ENCODE peak calls at places on chromosomes 5 and 9, in five cellular contexts. X is cardiac fibroblast; M is RWPE1; C is WERI-Rb-1; J is naive thymus-derived CD8-positive, alpha-beta T cell. R is an unnamed sample.

GRCh38 chr9:106976772-106977171 is 113.8 kb downstream of the ZNF462 start:
- DNase-seq in J (no peak), C (peak; percentile 78), M (no peak), X (no peak), R (no peak)

GRCh38 chr5:2748841-2749513 is 2.5 kb downstream of the IRX2 start:
- DNase-seq in M (no peak), X (no peak), C (peak; percentile 13), J (no peak), R (no peak)

GRCh38 chr5:12292610-12293204 is 388.5 kb upstream of the CTNND2 start:
- DNase-seq in J (no peak), C (peak; percentile 23), X (peak; percentile 9), M (no peak), R (no peak)

GRCh38 chr5:128081111-128081865 is 2.3 kb upstream of the SLC12A2 start:
- DNase-seq in J (no peak), C (no peak), M (peak; percentile 45), X (peak; percentile 33), R (no peak)

GRCh38 chr5:67773439-67773988 is 442.0 kb upstream of the PIK3R1 start:
- DNase-seq in X (peak; percentile 67), J (no peak), C (no peak), M (peak; percentile 24), R (no peak)

GRCh38 chr5:143554194-143554717 is 150.8 kb upstream of the NR3C1 start:
- DNase-seq in M (peak; percentile 69), X (peak; percentile 98), C (no peak), J (no peak), R (peak; percentile 49)

GRCh38 chr5:15376803-15377202 is 123.2 kb upstream of the FBXL7 start:
- DNase-seq in X (peak; percentile 49), J (no peak), C (no peak), M (no peak), R (no peak)

GRCh38 chr9:36289836-36290435 is 31.7 kb upstream of the GNE start:
- DNase-seq in C (no peak), J (no peak), X (no peak), M (no peak), R (no peak)

GRCh38 chr5:149724130-149724850 is 5.8 kb upstream of the PPARGC1B start:
- DNase-seq in C (no peak), X (no peak), J (no peak), M (no peak), R (no peak)

GRCh38 chr9:137716694-137717287 is 98.0 kb downstream of the EHMT1 start:
- DNase-seq in X (no peak), C (no peak), J (no peak), M (no peak), R (no peak)

GRCh38 chr5:9316041-9316440 is 229.8 kb downstream of the SEMA5A start:
- DNase-seq in J (no peak), M (no peak), X (no peak), C (no peak), R (no peak)

GRCh38 chr5:158205992-158206391 is 347.0 kb upstream of the CLINT1 start:
- DNase-seq in X (no peak), J (no peak), M (no peak), C (no peak), R (no peak)

GRCh38 chr5:127227881-127228280 is 62.7 kb upstream of the MEGF10 start:
- DNase-seq in M (peak; percentile 27), X (peak; percentile 47), J (no peak), C (no peak), R (no peak)

GRCh38 chr5:19058216-19058615 is 929.8 kb downstream of the CDH18 start:
- DNase-seq in C (no peak), M (no peak), J (no peak), X (no peak), R (no peak)

GRCh38 chr5:39699164-39699563 is 274.4 kb upstream of the DAB2 start:
- DNase-seq in X (no peak), J (no peak), M (no peak), C (no peak), R (no peak)

GRCh38 chr5:42949348-42950090 is 90.6 kb downstream of the ANXA2R start:
- DNase-seq in X (peak; percentile 81), C (peak; percentile 14), J (peak; percentile 49), M (no peak), R (peak; percentile 37)

GRCh38 chr5:4226565-4226964 is 630.9 kb downstream of the IRX1 start:
- DNase-seq in X (no peak), M (no peak), J (no peak), C (no peak), R (no peak)

GRCh38 chr5:52024363-52024762 is 641.1 kb downstream of the ISL1 start:
- DNase-seq in M (no peak), C (no peak), X (no peak), J (no peak), R (no peak)

GRCh38 chr5:171342362-171343111 is 33.5 kb downstream of the TLX3 start:
- DNase-seq in X (peak; percentile 79), J (peak; percentile 19), C (peak; percentile 48), M (peak; percentile 46), R (peak; percentile 45)

GRCh38 chr5:139027150-139027549 is 152.0 kb upstream of the LRRTM2 start:
- DNase-seq in J (no peak), M (no peak), C (no peak), X (no peak), R (no peak)

GRCh38 chr5:147051193-147051592 is 172.6 kb upstream of the PPP2R2B start:
- DNase-seq in M (no peak), X (peak; percentile 1), J (no peak), C (no peak), R (no peak)

GRCh38 chr9:21864505-21864904 is 62.1 kb downstream of the MTAP start:
- DNase-seq in X (no peak), M (no peak), C (no peak), J (no peak), R (no peak)

GRCh38 chr5:150694638-150695037 is 6.2 kb downstream of the RBM22 start:
- DNase-seq in M (no peak), J (no peak), X (peak; percentile 46), C (no peak), R (peak; percentile 26)

GRCh38 chr5:73322453-73323076 is 126.0 kb downstream of the FOXD1 start:
- DNase-seq in J (no peak), X (no peak), C (no peak), M (no peak), R (no peak)

GRCh38 chr9:136943291-136944093 is 1.0 kb downstream of the FBXW5 start:
- DNase-seq in X (peak; percentile 45), C (no peak), J (no peak), M (peak; percentile 76), R (no peak)

GRCh38 chr9:69461084-69461483 is 136.1 kb downstream of the ENTREP1 start:
- DNase-seq in C (no peak), M (no peak), X (no peak), J (no peak), R (no peak)

GRCh38 chr5:7754997-7755596 is 95.8 kb downstream of the CFAP90 start:
- DNase-seq in J (no peak), C (peak; percentile 87), X (peak; percentile 28), M (peak; percentile 20), R (peak; percentile 12)

GRCh38 chr9:1978941-1979340 is 36.2 kb upstream of the SMARCA2 start:
- DNase-seq in M (no peak), X (peak; percentile 62), J (no peak), C (peak; percentile 40), R (no peak)

GRCh38 chr9:131419029-131419614 is 25.2 kb downstream of the PRRC2B start:
- DNase-seq in M (no peak), X (no peak), C (no peak), J (no peak), R (no peak)

GRCh38 chr5:125554355-125554754 is 807.9 kb upstream of the ZNF608 start:
- DNase-seq in J (no peak), C (peak; percentile 41), X (no peak), M (no peak), R (no peak)

GRCh38 chr5:88236866-88237642 is 31.6 kb downstream of the TMEM161B start:
- DNase-seq in C (no peak), X (peak; percentile 40), J (no peak), M (peak; percentile 15), R (no peak)

GRCh38 chr5:82349651-82350050 is 71.5 kb upstream of the RPS23 start:
- DNase-seq in X (peak; percentile 48), J (peak; percentile 28), C (peak; percentile 67), M (peak; percentile 38), R (no peak)

GRCh38 chr9:94779693-94780290 is 53.3 kb downstream of the AOPEP start:
- DNase-seq in J (no peak), C (no peak), M (no peak), X (no peak), R (no peak)

GRCh38 chr9:120486347-120486746 is 93.6 kb downstream of the CDK5RAP2 start:
- DNase-seq in M (no peak), X (peak; percentile 26), J (no peak), C (no peak), R (no peak)

GRCh38 chr5:170273968-170274710 is 23.4 kb downstream of the LCP2 start:
- DNase-seq in C (no peak), M (peak; percentile 23), X (peak; percentile 67), J (peak; percentile 62), R (no peak)

R was measured in hepatic stellate cell.